ENCODE peak calls at places on chromosomes 5 and 9, in ten cellular contexts. W is GM23338, T is endothelial cell of umbilical vein, Z is stomach, H is sigmoid colon, L is HCT116, U is SK-N-SH, B is suprapubic skin, E is GM12892, S is GM12891. J is an unnamed sample.

GRCh38 chr5:173970878-173971650 is 17.9 kb upstream of the C5orf47 start:
- DNase-seq in S (no peak), T (no peak), U (no peak), W (no peak), B (no peak), Z (no peak), H (no peak), E (no peak), L (no peak), J (no peak)

GRCh38 chr5:134240421-134240962 is 14.6 kb upstream of the PPP2CA start:
- DNase-seq in L (no peak), U (peak), Z (no peak), B (no peak), E (no peak), T (no peak), H (no peak), W (no peak), S (no peak), J (no peak)

GRCh38 chr9:121322737-121323448 is 47.2 kb downstream of the STOM start:
- DNase-seq in S (no peak), B (no peak), H (peak), W (no peak), E (no peak), T (no peak), L (no peak), U (no peak), Z (no peak), J (no peak)

GRCh38 chr5:139671096-139671841 is 23.1 kb downstream of the CXXC5 start:
- DNase-seq in U (no peak), W (no peak), Z (no peak), T (no peak), S (no peak), E (peak), L (no peak), H (no peak), B (no peak), J (no peak)

GRCh38 chr9:23962101-23962500 is 136.1 kb upstream of the ELAVL2 start:
- DNase-seq in E (no peak), H (no peak), S (no peak), B (no peak), Z (no peak), T (no peak), U (no peak), W (peak), L (no peak), J (no peak)

GRCh38 chr5:75753182-75753581 is 35.9 kb upstream of the POC5 start:
- DNase-seq in T (no peak), L (no peak), U (no peak), W (no peak), E (no peak), B (no peak), H (no peak), S (no peak), Z (no peak), J (no peak)

GRCh38 chr5:470961-471749 is 28.2 kb downstream of the EXOC3 start:
- DNase-seq in S (no peak), E (no peak), B (peak), H (peak), Z (no peak), U (no peak), L (no peak), T (no peak), W (no peak), J (no peak)

GRCh38 chr9:87343816-87344438 is 153.7 kb upstream of the DAPK1 start:
- DNase-seq in U (no peak), E (no peak), T (no peak), S (no peak), H (no peak), W (no peak), B (no peak), L (no peak), Z (no peak), J (no peak)

GRCh38 chr5:179840321-179840720 is 18.3 kb downstream of the MRNIP start:
- DNase-seq in B (no peak), S (no peak), U (no peak), L (no peak), W (no peak), E (no peak), H (no peak), T (no peak), Z (no peak), J (no peak)

GRCh38 chr5:54689411-54690251 is 172.1 kb downstream of the SNX18 start:
- DNase-seq in H (no peak), L (no peak), U (no peak), T (no peak), Z (no peak), W (no peak), S (no peak), B (no peak), E (no peak), J (no peak)

GRCh38 chr5:44809215-44809955 is 638 bp downstream of the MRPS30 start:
- DNase-seq in T (peak), L (peak), H (peak), S (peak), W (peak), U (peak), Z (peak), E (peak), B (peak), J (no peak)

GRCh38 chr5:153784277-153784676 is 254.4 kb downstream of the FAM114A2 start:
- DNase-seq in T (no peak), H (no peak), Z (no peak), U (no peak), W (no peak), L (no peak), E (no peak), B (no peak), S (no peak), J (no peak)

GRCh38 chr5:14415516-14416074 is 166.0 kb upstream of the OTULINL start:
- DNase-seq in B (no peak), W (no peak), S (no peak), E (no peak), H (no peak), L (no peak), T (no peak), U (no peak), Z (no peak), J (no peak)

GRCh38 chr5:110702704-110703103 is 23.8 kb downstream of the TMEM232 start:
- DNase-seq in W (no peak), H (no peak), S (no peak), B (no peak), U (no peak), L (no peak), T (no peak), Z (no peak), E (no peak), J (no peak)

GRCh38 chr5:28750236-28750635 is 1711.8 kb upstream of the CDH9 start:
- DNase-seq in H (no peak), Z (no peak), E (no peak), U (no peak), L (no peak), B (no peak), T (no peak), W (no peak), S (no peak), J (no peak)

GRCh38 chr9:98168153-98168780 is 24.2 kb downstream of the CORO2A start:
- DNase-seq in U (no peak), S (no peak), H (peak), W (no peak), T (no peak), Z (no peak), B (no peak), E (no peak), L (no peak), J (no peak)

GRCh38 chr9:83469722-83470121 is 68.5 kb downstream of the FRMD3 start:
- DNase-seq in S (no peak), H (no peak), E (no peak), T (no peak), L (no peak), B (no peak), W (peak), Z (no peak), U (no peak), J (no peak)

GRCh38 chr5:93915142-93915553 is 173.7 kb upstream of the POU5F2 start:
- DNase-seq in E (no peak), B (no peak), U (no peak), H (no peak), L (peak), W (peak), S (no peak), T (peak), Z (no peak), J (peak)

GRCh38 chr9:98222885-98223640 is 30.6 kb upstream of the CORO2A start:
- DNase-seq in H (peak), W (no peak), Z (no peak), U (no peak), L (peak), S (no peak), T (peak), E (no peak), B (no peak), J (no peak)

GRCh38 chr9:14304242-14304641 is 9.7 kb downstream of the NFIB start:
- DNase-seq in B (no peak), E (no peak), Z (no peak), T (no peak), W (no peak), L (no peak), S (no peak), H (no peak), U (no peak), J (no peak)

GRCh38 chr9:126989847-126990821 is 75.6 kb downstream of the RALGPS1 start:
- DNase-seq in S (no peak), L (no peak), T (no peak), E (no peak), H (peak), U (no peak), Z (no peak), W (peak), B (no peak), J (no peak)

GRCh38 chr9:136538599-136539426 is 7.0 kb downstream of the NOTCH1 start:
- DNase-seq in B (no peak), U (no peak), L (no peak), H (no peak), Z (no peak), W (no peak), T (peak), S (peak), E (peak), J (no peak)

GRCh38 chr5:168118042-168118668 is 173.3 kb upstream of the WWC1 start:
- DNase-seq in S (no peak), L (no peak), U (no peak), Z (no peak), T (no peak), W (no peak), E (no peak), H (no peak), B (no peak), J (no peak)

GRCh38 chr9:613771-614347 is 227.6 kb upstream of the DMRT1 start:
- DNase-seq in B (peak), T (peak), H (peak), E (peak), S (peak), U (peak), L (peak), W (peak), Z (peak), J (peak)

GRCh38 chr5:8013951-8014844 is 145.2 kb downstream of the MTRR start:
- DNase-seq in E (no peak), Z (no peak), T (no peak), W (no peak), L (no peak), U (no peak), S (no peak), H (no peak), B (no peak), J (no peak)

GRCh38 chr5:115656404-115656803 is 30.6 kb upstream of the TMED7 start:
- DNase-seq in E (no peak), U (no peak), Z (no peak), L (no peak), H (no peak), T (no peak), W (no peak), S (no peak), B (no peak), J (no peak)

GRCh38 chr5:143102414-143102813 is 301.1 kb downstream of the NR3C1 start:
- DNase-seq in H (no peak), T (no peak), Z (no peak), B (peak), S (no peak), L (no peak), U (no peak), W (no peak), E (no peak), J (no peak)

GRCh38 chr9:117662651-117663050 is 41.6 kb upstream of the TLR4 start:
- DNase-seq in S (no peak), E (no peak), W (no peak), Z (no peak), T (no peak), H (no peak), B (no peak), L (no peak), U (no peak), J (no peak)

GRCh38 chr9:108416321-108416720 is 439.5 kb downstream of the ACTL7B start:
- DNase-seq in L (peak), Z (no peak), T (no peak), B (no peak), H (no peak), W (peak), E (no peak), S (no peak), U (no peak), J (no peak)

DNA sequence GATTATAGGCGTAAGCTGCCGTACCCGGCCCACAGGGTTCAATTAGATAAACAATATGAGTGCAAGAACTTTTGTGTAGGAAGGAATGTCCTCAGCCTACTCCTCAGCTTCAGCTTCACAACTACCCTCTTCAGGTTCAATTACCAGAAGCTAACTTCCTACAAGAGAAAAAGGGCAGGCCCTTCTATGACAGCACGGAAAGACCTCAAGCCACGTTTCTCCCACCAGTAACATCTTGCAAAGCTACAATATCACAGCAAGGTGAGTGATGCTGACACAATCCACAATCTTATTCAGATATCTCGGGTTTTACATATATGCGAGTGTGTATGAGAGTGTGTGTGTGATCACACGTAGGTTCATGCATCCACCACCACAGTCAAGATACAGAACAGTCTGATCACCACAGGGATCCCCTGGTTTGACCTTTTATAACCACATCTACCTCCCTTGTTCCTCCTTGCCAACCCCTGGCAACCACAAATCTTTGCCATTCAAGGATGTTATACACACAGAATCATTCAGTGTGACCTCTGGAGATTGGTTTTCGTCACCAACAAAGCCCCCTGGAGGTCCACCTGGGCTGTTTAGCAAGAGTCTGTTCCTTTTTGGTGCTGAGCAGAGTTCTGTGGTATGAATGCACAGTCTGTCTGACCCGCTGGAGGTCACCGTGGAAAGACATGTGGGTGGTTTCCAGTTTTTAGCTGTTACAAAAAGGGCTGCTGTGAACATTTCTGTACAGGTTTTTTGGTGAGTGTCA is 38.3 kb downstream of the IPPK start:
- DNase-seq in W (no peak), E (no peak), T (no peak), U (no peak), S (no peak), H (peak), B (no peak), L (no peak), Z (no peak), J (no peak)
- TF ChIP-seq POLR2AphosphoS5 in W (no peak), E (no peak), T (no peak), U (no peak), S (no peak), H (no peak), B (no peak), L (no peak), Z (no peak), J (no peak)

GRCh38 chr9:115036691-115037090 is 81.3 kb downstream of the TNC start:
- DNase-seq in T (no peak), B (no peak), U (no peak), S (no peak), Z (no peak), L (no peak), W (no peak), H (no peak), E (no peak), J (no peak)
- TF ChIP-seq POLR2AphosphoS5 in T (no peak), B (no peak), U (no peak), S (no peak), Z (no peak), L (no peak), W (no peak), H (no peak), E (no peak), J (no peak)

GRCh38 chr9:90065001-90065400 is 460.2 kb downstream of the GADD45G start:
- DNase-seq in W (no peak), Z (no peak), H (no peak), S (no peak), T (no peak), U (no peak), E (no peak), L (no peak), B (no peak), J (no peak)
- TF ChIP-seq POLR2AphosphoS5 in W (no peak), Z (no peak), H (no peak), S (no peak), T (no peak), U (no peak), E (no peak), L (no peak), B (no peak), J (no peak)

GRCh38 chr9:134426436-134426835 is 100.2 kb downstream of the RXRA start:
- DNase-seq in U (no peak), S (no peak), H (no peak), W (no peak), B (no peak), E (no peak), T (no peak), L (no peak), Z (no peak), J (no peak)
- TF ChIP-seq POLR2AphosphoS5 in U (no peak), S (no peak), H (no peak), W (no peak), B (no peak), E (no peak), T (no peak), L (no peak), Z (no peak), J (no peak)

GRCh38 chr9:37778534-37778933 is 6.3 kb downstream of the EXOSC3 start:
- DNase-seq in Z (no peak), H (no peak), B (no peak), W (no peak), U (no peak), E (no peak), T (no peak), L (no peak), S (no peak), J (no peak)

GRCh38 chr9:37769995-37770394 is 14.9 kb downstream of the EXOSC3 start:
- DNase-seq in E (no peak), B (no peak), L (no peak), S (no peak), Z (no peak), U (no peak), T (no peak), W (no peak), H (no peak), J (no peak)

GRCh38 chr9:37776328-37776727 is 8.5 kb downstream of the EXOSC3 start:
- DNase-seq in U (no peak), L (no peak), B (no peak), H (no peak), Z (no peak), S (no peak), E (no peak), W (no peak), T (no peak), J (no peak)

DNA sequence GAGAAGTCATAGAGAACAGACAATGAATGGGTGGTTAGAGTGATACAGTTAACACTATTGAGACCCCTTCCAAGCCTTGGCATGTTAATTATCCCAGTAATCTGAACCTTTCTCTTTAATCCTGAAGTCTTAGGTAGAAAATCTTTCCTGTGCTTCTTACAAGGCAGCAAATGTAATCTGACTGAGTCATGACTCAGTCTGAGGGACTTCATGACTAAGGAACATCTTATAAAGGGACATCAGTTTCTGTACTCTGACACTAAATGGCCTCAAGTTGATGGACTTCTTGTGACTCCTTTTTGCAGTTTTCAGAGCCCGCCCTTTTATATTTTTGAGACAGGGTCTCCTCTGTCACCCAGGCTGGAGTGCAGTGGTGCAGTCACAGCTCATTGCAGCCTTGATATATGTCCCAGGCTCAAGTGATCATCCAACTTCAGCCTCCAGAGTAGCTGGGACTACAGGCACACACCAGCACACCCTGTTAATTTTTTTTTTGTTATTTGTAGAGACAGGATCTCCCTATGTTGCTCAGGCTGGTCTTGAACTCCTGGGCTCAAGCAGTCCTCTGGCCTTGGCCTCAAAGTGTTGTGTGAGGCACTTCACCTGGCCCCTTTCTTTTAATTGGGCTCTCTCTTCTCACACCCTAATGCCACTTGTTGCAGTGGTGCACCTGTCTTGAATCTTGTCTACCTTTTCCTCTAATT is 9.5 kb downstream of the EXOSC3 start:
- DNase-seq in Z (no peak), T (no peak), W (no peak), U (no peak), S (no peak), H (no peak), E (no peak), B (no peak), L (no peak), J (no peak)
- TF ChIP-seq POLR2AphosphoS5 in Z (no peak), T (no peak), W (no peak), U (no peak), S (no peak), H (no peak), E (peak), B (no peak), L (no peak), J (no peak)

GRCh38 chr9:93329632-93330286 is 121.7 kb upstream of the FAM120A start:
- DNase-seq in H (no peak), E (no peak), B (no peak), T (no peak), W (no peak), Z (no peak), L (no peak), U (no peak), S (no peak), J (no peak)
- TF ChIP-seq POLR2AphosphoS5 in H (no peak), E (no peak), B (no peak), T (no peak), W (no peak), Z (no peak), L (no peak), U (no peak), S (no peak), J (no peak)

GRCh38 chr9:85942913-85943729 is 2.2 kb downstream of the NAA35 start:
- DNase-seq in H (no peak), L (no peak), Z (no peak), W (no peak), S (no peak), U (no peak), T (no peak), E (no peak), B (no peak), J (no peak)
- TF ChIP-seq POLR2AphosphoS5 in H (peak), L (no peak), Z (no peak), W (no peak), S (no peak), U (no peak), T (no peak), E (no peak), B (no peak), J (no peak)

GRCh38 chr5:52867809-52868208 is 80.1 kb downstream of the ITGA1 start:
- DNase-seq in W (no peak), L (no peak), Z (no peak), U (no peak), E (no peak), S (no peak), T (no peak), B (no peak), H (no peak), J (no peak)

GRCh38 chr5:52863715-52864114 is 76.0 kb downstream of the ITGA1 start:
- DNase-seq in U (no peak), L (no peak), E (no peak), B (no peak), W (no peak), Z (no peak), S (no peak), T (peak), H (no peak), J (no peak)

GRCh38 chr5:52861368-52861767 is 73.7 kb downstream of the ITGA1 start:
- DNase-seq in E (no peak), W (no peak), S (no peak), U (no peak), L (no peak), Z (no peak), H (no peak), T (no peak), B (no peak), J (no peak)

GRCh38 chr5:52864884-52865283 is 77.2 kb downstream of the ITGA1 start:
- DNase-seq in T (no peak), E (no peak), L (no peak), B (no peak), Z (no peak), S (no peak), H (no peak), W (no peak), U (no peak), J (no peak)

GRCh38 chr5:52864376-52864775 is 76.7 kb downstream of the ITGA1 start:
- DNase-seq in L (no peak), U (no peak), Z (no peak), T (peak), B (no peak), S (no peak), E (no peak), W (no peak), H (no peak), J (no peak)
- TF ChIP-seq POLR2AphosphoS5 in L (no peak), U (no peak), Z (no peak), T (no peak), B (no peak), S (no peak), E (no peak), W (no peak), H (no peak), J (no peak)

J was measured in Panc1.